ENCODE peak calls at places on chromosomes 5 and 9, in seven cellular contexts. P is NCI-H187, V is T-helper 2 cell, B is IMR-90, U is AG09319, F is hypothalamus, M is ELR. R is an unnamed sample.

GRCh38 chr9:124041817-124042116 is 30.2 kb downstream of the LHX2 start:
- DNase-seq in P (no peak), V (no peak), B (no peak), U (no peak), F (no peak), M (no peak), R (no peak)

GRCh38 chr9:94554078-94554438 is 825 bp upstream of the PCAT7 start:
- DNase-seq in P (no peak), V (no peak), B (no peak), U (no peak), F (no peak), M (no peak), R (no peak)

GRCh38 chr5:131081371-131081770 is 83.7 kb downstream of the HINT1 start:
- DNase-seq in P (no peak), V (no peak), B (peak), U (no peak), F (no peak), M (no peak), R (no peak)

GRCh38 chr5:72394688-72395087 is 74.5 kb downstream of the PTCD2 start:
- DNase-seq in P (no peak), V (no peak), B (no peak), U (no peak), F (no peak), M (peak), R (no peak)

GRCh38 chr5:138449501-138450239 is 10.8 kb downstream of the REEP2 start:
- DNase-seq in P (peak), V (peak), B (peak), U (peak), F (peak), M (peak), R (peak)

GRCh38 chr9:35791321-35791921 is at the start of gene NPR2:
- DNase-seq in P (no peak), V (no peak), B (peak), U (no peak), F (no peak), M (peak), R (no peak)

GRCh38 chr9:77714077-77714549 is 66.0 kb upstream of the GNA14 start:
- DNase-seq in P (no peak), V (no peak), B (peak), U (no peak), F (no peak), M (peak), R (no peak)

GRCh38 chr9:80792721-80793120 is 896.6 kb downstream of the TLE1 start:
- DNase-seq in P (no peak), V (no peak), B (no peak), U (no peak), F (no peak), M (no peak), R (no peak)

GRCh38 chr9:134983094-134983493 is 65.4 kb upstream of the FCN1 start:
- DNase-seq in P (no peak), V (no peak), B (no peak), U (no peak), F (no peak), M (no peak), R (no peak)

R was measured in memory B cell.